ENCODE peak calls at places on chromosome 4, in eight cellular contexts. E is AG08395; H is stimulated activated CD8-positive, alpha-beta memory T cell treated with anti-CD3 and anti-CD28 coated beads, Interleukin-12 subunit alpha, Interleukin-12 subunit beta, amount 100 ng/mL, for 1 hour; A is islet precursor cell; T is G401; B is NCI-H2081; N is adrenal gland; C is anterior cingulate cortex. K is an unnamed sample.

GRCh38 chr4:127698789-127699200 is 31.4 kb upstream of the SLC25A31 start:
- DNase-seq in B (no peak), E (peak), C (no peak), N (peak), A (no peak), H (no peak), T (no peak), K (no peak)

GRCh38 chr4:57426779-57427395 is 316.7 kb upstream of the IGFBP7 start:
- DNase-seq in B (peak), H (no peak), T (peak), E (peak), N (peak), A (peak), C (peak), K (no peak)

GRCh38 chr4:61872983-61873382 is 672.9 kb downstream of the ADGRL3 start:
- DNase-seq in E (no peak), A (no peak), H (no peak), C (no peak), T (no peak), B (no peak), N (no peak), K (no peak)

GRCh38 chr4:80540349-80540748 is 204.8 kb downstream of the CFAP299 start:
- DNase-seq in C (no peak), T (no peak), H (no peak), A (no peak), B (no peak), N (no peak), E (no peak), K (no peak)

GRCh38 chr4:142690764-142691163 is 155.3 kb downstream of the INPP4B start:
- DNase-seq in B (no peak), T (no peak), H (no peak), C (no peak), E (no peak), A (no peak), N (no peak), K (no peak)

GRCh38 chr4:84582302-84582987 is 482 bp upstream of the CDS1 start:
- DNase-seq in N (peak), E (peak), H (peak), C (peak), B (peak), A (peak), T (peak), K (peak)

GRCh38 chr4:182015893-182016292 is 227.3 kb upstream of the TENM3 start:
- DNase-seq in N (no peak), H (no peak), C (no peak), A (no peak), T (no peak), E (no peak), B (no peak), K (no peak)

GRCh38 chr4:119823045-119823444 is 194.4 kb upstream of the PDE5A start:
- DNase-seq in T (no peak), N (no peak), B (no peak), E (no peak), C (no peak), A (no peak), H (no peak), K (no peak)

GRCh38 chr4:93658443-93658842 is 170.1 kb upstream of the ATOH1 start:
- DNase-seq in C (no peak), E (no peak), H (no peak), N (no peak), A (no peak), B (no peak), T (no peak), K (no peak)

K was measured in activated effector memory CD4-positive, alpha-beta T cell treated with Interleukin-2 at 50 U/mL for 16 hours.